ENCODE peak calls at places on chromosome 10, in ten cellular contexts. One of them, this sample, is unnamed.

GRCh38 chr10:55043540-55043939 is 242.5 kb upstream of the PCDH15 start:
- DNase-seq in IMR-90: no peak
- DNase-seq in lower leg skin: no peak
- DNase-seq in HCT116: no peak
- DNase-seq in A549: no peak
- DNase-seq in endothelial cell of umbilical vein: no peak
- DNase-seq in ovary: no peak
- DNase-seq in GM12892: no peak
- DNase-seq in body of pancreas: no peak
- DNase-seq in uterus: no peak
- DNase-seq in this sample: no peak

GRCh38 chr10:90621577-90621976 is 236.3 kb downstream of the HTR7 start:
- DNase-seq in IMR-90: peak
- DNase-seq in lower leg skin: no peak
- DNase-seq in HCT116: no peak
- DNase-seq in A549: no peak
- DNase-seq in endothelial cell of umbilical vein: peak
- DNase-seq in ovary: no peak
- DNase-seq in GM12892: no peak
- DNase-seq in body of pancreas: no peak
- DNase-seq in uterus: no peak
- DNase-seq in this sample: no peak

GRCh38 chr10:46228076-46229071 is 58.4 kb upstream of the ANTXRL start:
- DNase-seq in IMR-90: peak
- DNase-seq in lower leg skin: peak
- DNase-seq in HCT116: peak
- DNase-seq in A549: peak
- DNase-seq in endothelial cell of umbilical vein: peak
- DNase-seq in ovary: peak
- DNase-seq in GM12892: peak
- DNase-seq in body of pancreas: peak
- DNase-seq in uterus: peak
- DNase-seq in this sample: peak

GRCh38 chr10:58512470-58513188 is at the start of gene BICC1:
- DNase-seq in IMR-90: peak
- DNase-seq in lower leg skin: peak
- DNase-seq in HCT116: no peak
- DNase-seq in A549: peak
- DNase-seq in endothelial cell of umbilical vein: peak
- DNase-seq in ovary: peak
- DNase-seq in GM12892: no peak
- DNase-seq in body of pancreas: peak
- DNase-seq in uterus: peak
- DNase-seq in this sample: no peak

GRCh38 chr10:21402606-21403083 is 122.8 kb downstream of the SKIDA1 start:
- DNase-seq in IMR-90: peak
- DNase-seq in lower leg skin: no peak
- DNase-seq in HCT116: no peak
- DNase-seq in A549: no peak
- DNase-seq in endothelial cell of umbilical vein: no peak
- DNase-seq in ovary: no peak
- DNase-seq in GM12892: no peak
- DNase-seq in body of pancreas: no peak
- DNase-seq in uterus: no peak
- DNase-seq in this sample: no peak

GRCh38 chr10:60114765-60115586 is 208.6 kb upstream of the CCDC6 start:
- DNase-seq in IMR-90: peak
- DNase-seq in lower leg skin: no peak
- DNase-seq in HCT116: peak
- DNase-seq in A549: peak
- DNase-seq in endothelial cell of umbilical vein: peak
- DNase-seq in ovary: no peak
- DNase-seq in GM12892: no peak
- DNase-seq in body of pancreas: peak
- DNase-seq in uterus: peak
- DNase-seq in this sample: peak

GRCh38 chr10:5585517-5586222 is 60.9 kb downstream of the CALML3 start:
- DNase-seq in IMR-90: no peak
- DNase-seq in lower leg skin: no peak
- DNase-seq in HCT116: no peak
- DNase-seq in A549: no peak
- DNase-seq in endothelial cell of umbilical vein: no peak
- DNase-seq in ovary: no peak
- DNase-seq in GM12892: no peak
- DNase-seq in body of pancreas: no peak
- DNase-seq in uterus: no peak
- DNase-seq in this sample: no peak

GRCh38 chr10:50417906-50418697 is 166.8 kb upstream of the ASAH2 start:
- DNase-seq in IMR-90: peak
- DNase-seq in lower leg skin: peak
- DNase-seq in HCT116: peak
- DNase-seq in A549: peak
- DNase-seq in endothelial cell of umbilical vein: peak
- DNase-seq in ovary: peak
- DNase-seq in GM12892: peak
- DNase-seq in body of pancreas: peak
- DNase-seq in uterus: peak
- DNase-seq in this sample: peak

GRCh38 chr10:123841115-123841514 is 50.5 kb downstream of the CPXM2 start:
- DNase-seq in IMR-90: no peak
- DNase-seq in lower leg skin: no peak
- DNase-seq in HCT116: no peak
- DNase-seq in A549: no peak
- DNase-seq in endothelial cell of umbilical vein: no peak
- DNase-seq in ovary: no peak
- DNase-seq in GM12892: no peak
- DNase-seq in body of pancreas: no peak
- DNase-seq in uterus: no peak
- DNase-seq in this sample: no peak

GRCh38 chr10:58587676-58588075 is 75.0 kb downstream of the BICC1 start:
- DNase-seq in IMR-90: no peak
- DNase-seq in lower leg skin: no peak
- DNase-seq in HCT116: no peak
- DNase-seq in A549: no peak
- DNase-seq in endothelial cell of umbilical vein: no peak
- DNase-seq in ovary: no peak
- DNase-seq in GM12892: no peak
- DNase-seq in body of pancreas: no peak
- DNase-seq in uterus: no peak
- DNase-seq in this sample: no peak

GRCh38 chr10:103757531-103758293 is 97.7 kb downstream of the SH3PXD2A start:
- DNase-seq in IMR-90: peak
- DNase-seq in lower leg skin: peak
- DNase-seq in HCT116: no peak
- DNase-seq in A549: peak
- DNase-seq in endothelial cell of umbilical vein: peak
- DNase-seq in ovary: no peak
- DNase-seq in GM12892: no peak
- DNase-seq in body of pancreas: peak
- DNase-seq in uterus: no peak
- DNase-seq in this sample: peak

GRCh38 chr10:62043493-62043938 is 142.0 kb downstream of the ARID5B start:
- DNase-seq in IMR-90: peak
- DNase-seq in lower leg skin: no peak
- DNase-seq in HCT116: no peak
- DNase-seq in A549: no peak
- DNase-seq in endothelial cell of umbilical vein: no peak
- DNase-seq in ovary: no peak
- DNase-seq in GM12892: no peak
- DNase-seq in body of pancreas: no peak
- DNase-seq in uterus: no peak
- DNase-seq in this sample: no peak

GRCh38 chr10:62636825-62637248 is 167.7 kb upstream of the ADO start:
- DNase-seq in IMR-90: peak
- DNase-seq in lower leg skin: no peak
- DNase-seq in HCT116: no peak
- DNase-seq in A549: no peak
- DNase-seq in endothelial cell of umbilical vein: no peak
- DNase-seq in ovary: no peak
- DNase-seq in GM12892: no peak
- DNase-seq in body of pancreas: no peak
- DNase-seq in uterus: no peak
- DNase-seq in this sample: no peak

GRCh38 chr10:78210976-78211375 is 177.3 kb downstream of the RPS24 start:
- DNase-seq in IMR-90: no peak
- DNase-seq in lower leg skin: no peak
- DNase-seq in HCT116: no peak
- DNase-seq in A549: no peak
- DNase-seq in endothelial cell of umbilical vein: no peak
- DNase-seq in ovary: no peak
- DNase-seq in GM12892: no peak
- DNase-seq in body of pancreas: no peak
- DNase-seq in uterus: no peak
- DNase-seq in this sample: no peak

GRCh38 chr10:119079572-119080520 is 771 bp downstream of the EIF3A start:
- DNase-seq in IMR-90: peak
- DNase-seq in lower leg skin: peak
- DNase-seq in HCT116: peak
- DNase-seq in A549: peak
- DNase-seq in endothelial cell of umbilical vein: peak
- DNase-seq in ovary: peak
- DNase-seq in GM12892: peak
- DNase-seq in body of pancreas: peak
- DNase-seq in uterus: peak
- DNase-seq in this sample: peak
- TF ChIP-seq POLR2A in IMR-90: no peak
- TF ChIP-seq POLR2A in lower leg skin: peak
- TF ChIP-seq POLR2A in HCT116: no peak
- TF ChIP-seq POLR2A in A549: peak
- TF ChIP-seq POLR2A in endothelial cell of umbilical vein: no peak
- TF ChIP-seq POLR2A in ovary: no peak
- TF ChIP-seq POLR2A in GM12892: no peak
- TF ChIP-seq POLR2A in body of pancreas: no peak
- TF ChIP-seq POLR2A in uterus: no peak
- TF ChIP-seq POLR2A in this sample: no peak

GRCh38 chr10:68559872-68560200 is 301 bp upstream of the TET1 start:
- DNase-seq in IMR-90: no peak
- DNase-seq in lower leg skin: peak
- DNase-seq in HCT116: peak
- DNase-seq in A549: peak
- DNase-seq in endothelial cell of umbilical vein: no peak
- DNase-seq in ovary: no peak
- DNase-seq in GM12892: no peak
- DNase-seq in body of pancreas: peak
- DNase-seq in uterus: no peak
- DNase-seq in this sample: peak

GRCh38 chr10:68560916-68561691 is 967 bp downstream of the TET1 start:
- DNase-seq in IMR-90: peak
- DNase-seq in lower leg skin: no peak
- DNase-seq in HCT116: no peak
- DNase-seq in A549: no peak
- DNase-seq in endothelial cell of umbilical vein: no peak
- DNase-seq in ovary: peak
- DNase-seq in GM12892: peak
- DNase-seq in body of pancreas: no peak
- DNase-seq in uterus: peak
- DNase-seq in this sample: peak

GRCh38 chr10:68561804-68562649 is 1.9 kb downstream of the TET1 start:
- DNase-seq in IMR-90: no peak
- DNase-seq in lower leg skin: no peak
- DNase-seq in HCT116: no peak
- DNase-seq in A549: no peak
- DNase-seq in endothelial cell of umbilical vein: no peak
- DNase-seq in ovary: peak
- DNase-seq in GM12892: no peak
- DNase-seq in body of pancreas: no peak
- DNase-seq in uterus: peak
- DNase-seq in this sample: peak

GRCh38 chr10:68559251-68559650 is 886 bp upstream of the TET1 start:
- DNase-seq in IMR-90: peak
- DNase-seq in lower leg skin: no peak
- DNase-seq in HCT116: no peak
- DNase-seq in A549: no peak
- DNase-seq in endothelial cell of umbilical vein: no peak
- DNase-seq in ovary: no peak
- DNase-seq in GM12892: no peak
- DNase-seq in body of pancreas: no peak
- DNase-seq in uterus: no peak
- DNase-seq in this sample: no peak

GRCh38 chr10:68560201-68560915 is at the start of gene TET1:
- DNase-seq in IMR-90: peak
- DNase-seq in lower leg skin: peak
- DNase-seq in HCT116: peak
- DNase-seq in A549: peak
- DNase-seq in endothelial cell of umbilical vein: no peak
- DNase-seq in ovary: peak
- DNase-seq in GM12892: peak
- DNase-seq in body of pancreas: peak
- DNase-seq in uterus: peak
- DNase-seq in this sample: peak
- TF ChIP-seq POLR2A in IMR-90: peak
- TF ChIP-seq POLR2A in lower leg skin: no peak
- TF ChIP-seq POLR2A in HCT116: peak
- TF ChIP-seq POLR2A in A549: peak
- TF ChIP-seq POLR2A in endothelial cell of umbilical vein: no peak
- TF ChIP-seq POLR2A in ovary: peak
- TF ChIP-seq POLR2A in GM12892: no peak
- TF ChIP-seq POLR2A in body of pancreas: peak
- TF ChIP-seq POLR2A in uterus: no peak
- TF ChIP-seq POLR2A in this sample: no peak

GRCh38 chr10:128178319-128178937 is 52.2 kb upstream of the MKI67 start:
- DNase-seq in IMR-90: peak
- DNase-seq in lower leg skin: no peak
- DNase-seq in HCT116: peak
- DNase-seq in A549: peak
- DNase-seq in endothelial cell of umbilical vein: peak
- DNase-seq in ovary: no peak
- DNase-seq in GM12892: peak
- DNase-seq in body of pancreas: no peak
- DNase-seq in uterus: no peak
- DNase-seq in this sample: peak
- TF ChIP-seq POLR2A in IMR-90: no peak
- TF ChIP-seq POLR2A in lower leg skin: no peak
- TF ChIP-seq POLR2A in HCT116: no peak
- TF ChIP-seq POLR2A in A549: no peak
- TF ChIP-seq POLR2A in endothelial cell of umbilical vein: no peak
- TF ChIP-seq POLR2A in ovary: no peak
- TF ChIP-seq POLR2A in GM12892: no peak
- TF ChIP-seq POLR2A in body of pancreas: no peak
- TF ChIP-seq POLR2A in uterus: no peak
- TF ChIP-seq POLR2A in this sample: no peak

DNA sequence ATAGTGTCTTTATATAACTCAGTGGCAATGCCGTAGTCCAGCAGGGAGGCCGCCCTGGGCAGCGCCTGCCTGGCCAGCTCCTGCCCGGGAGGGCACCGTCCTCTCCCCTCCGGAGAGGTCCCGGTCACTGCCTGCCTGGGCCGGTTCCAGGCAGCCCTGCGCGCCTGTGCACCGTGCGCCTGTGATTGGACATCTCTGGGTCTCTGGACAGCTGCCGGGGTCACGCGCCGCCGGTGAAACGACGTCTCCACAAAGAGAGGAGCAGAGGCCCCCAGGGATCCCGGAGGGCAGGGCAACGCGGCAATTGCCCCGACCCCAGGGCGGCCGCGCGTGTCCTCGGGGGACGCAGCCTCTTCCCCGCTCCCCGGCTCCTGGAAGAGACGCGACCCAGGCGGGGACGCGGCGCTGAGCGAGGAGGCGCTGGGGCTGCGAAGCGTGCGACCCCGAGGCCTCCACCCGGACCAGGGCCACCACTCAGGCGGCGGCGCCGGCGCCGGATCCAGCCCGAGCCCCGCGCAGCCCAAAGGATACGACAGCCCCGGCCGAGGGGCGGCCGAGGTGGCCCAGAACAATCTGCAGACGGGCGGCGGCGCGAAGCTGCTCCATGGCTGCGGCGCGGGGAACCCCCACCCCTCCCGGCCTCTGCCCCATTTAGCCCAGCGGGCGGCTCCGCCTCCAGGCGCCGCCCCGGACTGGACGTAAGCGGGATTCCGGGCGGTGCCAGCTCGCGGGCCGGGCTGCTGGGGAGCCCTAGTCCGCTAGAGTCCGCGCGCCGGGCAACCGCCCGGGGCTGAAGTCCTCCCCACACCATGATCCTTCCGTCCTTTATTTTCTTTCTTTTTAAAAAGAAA is at the start of gene PHYH:
- DNase-seq in IMR-90: peak
- DNase-seq in lower leg skin: peak
- DNase-seq in HCT116: peak
- DNase-seq in A549: peak
- DNase-seq in endothelial cell of umbilical vein: peak
- DNase-seq in ovary: peak
- DNase-seq in GM12892: peak
- DNase-seq in body of pancreas: peak
- DNase-seq in uterus: peak
- DNase-seq in this sample: peak
- TF ChIP-seq POLR2A in IMR-90: peak
- TF ChIP-seq POLR2A in lower leg skin: peak
- TF ChIP-seq POLR2A in HCT116: peak
- TF ChIP-seq POLR2A in A549: peak
- TF ChIP-seq POLR2A in endothelial cell of umbilical vein: peak
- TF ChIP-seq POLR2A in ovary: peak
- TF ChIP-seq POLR2A in GM12892: peak
- TF ChIP-seq POLR2A in body of pancreas: peak
- TF ChIP-seq POLR2A in uterus: peak
- TF ChIP-seq POLR2A in this sample: peak

This sample was measured in erythroblast.